ENCODE peak calls at places on chromosomes 1 and 21, in six cellular contexts. One of them, this sample, is unnamed.

GRCh38 chr1:6043561-6043960 is 2.1 kb upstream of the KCNAB2 start:
- DNase-seq in CD4-positive, CD25-positive, alpha-beta regulatory T cell: no peak
- DNase-seq in NCI-H510A treated with DMSO at 0.1 percent for 48 hours: no peak
- DNase-seq in GM12865: no peak
- DNase-seq in fibroblast of the conjunctiva: no peak
- DNase-seq in activated naive CD8-positive, alpha-beta T cell treated with anti-CD3 and anti-CD28 coated beads for 36 hours: no peak
- DNase-seq in this sample: no peak

GRCh38 chr21:38439336-38439900 is 58.9 kb downstream of the ERG start:
- DNase-seq in activated naive CD8-positive, alpha-beta T cell treated with anti-CD3 and anti-CD28 coated beads for 36 hours: no peak
- DNase-seq in fibroblast of the conjunctiva: no peak
- DNase-seq in CD4-positive, CD25-positive, alpha-beta regulatory T cell: no peak
- DNase-seq in GM12865: no peak
- DNase-seq in NCI-H510A treated with DMSO at 0.1 percent for 48 hours: no peak
- DNase-seq in this sample: no peak

GRCh38 chr1:112706505-112707216 is at the start of gene RHOC:
- DNase-seq in CD4-positive, CD25-positive, alpha-beta regulatory T cell: no peak
- DNase-seq in GM12865: peak
- DNase-seq in fibroblast of the conjunctiva: no peak
- DNase-seq in activated naive CD8-positive, alpha-beta T cell treated with anti-CD3 and anti-CD28 coated beads for 36 hours: peak
- DNase-seq in NCI-H510A treated with DMSO at 0.1 percent for 48 hours: peak
- DNase-seq in this sample: no peak

GRCh38 chr1:42943166-42943565 is 15.5 kb downstream of the SLC2A1 start:
- DNase-seq in CD4-positive, CD25-positive, alpha-beta regulatory T cell: no peak
- DNase-seq in GM12865: no peak
- DNase-seq in NCI-H510A treated with DMSO at 0.1 percent for 48 hours: peak
- DNase-seq in activated naive CD8-positive, alpha-beta T cell treated with anti-CD3 and anti-CD28 coated beads for 36 hours: no peak
- DNase-seq in fibroblast of the conjunctiva: no peak
- DNase-seq in this sample: no peak

GRCh38 chr1:189669846-189670245 is 807.8 kb downstream of the BRINP3 start:
- DNase-seq in GM12865: no peak
- DNase-seq in CD4-positive, CD25-positive, alpha-beta regulatory T cell: no peak
- DNase-seq in activated naive CD8-positive, alpha-beta T cell treated with anti-CD3 and anti-CD28 coated beads for 36 hours: no peak
- DNase-seq in fibroblast of the conjunctiva: no peak
- DNase-seq in NCI-H510A treated with DMSO at 0.1 percent for 48 hours: no peak
- DNase-seq in this sample: no peak

GRCh38 chr21:19523731-19524130 is 1120.1 kb upstream of the TMPRSS15 start:
- DNase-seq in GM12865: no peak
- DNase-seq in fibroblast of the conjunctiva: peak
- DNase-seq in activated naive CD8-positive, alpha-beta T cell treated with anti-CD3 and anti-CD28 coated beads for 36 hours: no peak
- DNase-seq in CD4-positive, CD25-positive, alpha-beta regulatory T cell: no peak
- DNase-seq in NCI-H510A treated with DMSO at 0.1 percent for 48 hours: no peak
- DNase-seq in this sample: no peak

GRCh38 chr21:35473496-35473895 is 424.4 kb upstream of the RUNX1 start:
- DNase-seq in CD4-positive, CD25-positive, alpha-beta regulatory T cell: no peak
- DNase-seq in fibroblast of the conjunctiva: no peak
- DNase-seq in NCI-H510A treated with DMSO at 0.1 percent for 48 hours: no peak
- DNase-seq in GM12865: no peak
- DNase-seq in activated naive CD8-positive, alpha-beta T cell treated with anti-CD3 and anti-CD28 coated beads for 36 hours: no peak
- DNase-seq in this sample: no peak

GRCh38 chr1:29853716-29854330 is 617.5 kb downstream of the PTPRU start:
- DNase-seq in NCI-H510A treated with DMSO at 0.1 percent for 48 hours: no peak
- DNase-seq in GM12865: no peak
- DNase-seq in fibroblast of the conjunctiva: no peak
- DNase-seq in activated naive CD8-positive, alpha-beta T cell treated with anti-CD3 and anti-CD28 coated beads for 36 hours: no peak
- DNase-seq in CD4-positive, CD25-positive, alpha-beta regulatory T cell: no peak
- DNase-seq in this sample: no peak

GRCh38 chr1:109639841-109640184 is 16.1 kb upstream of the GSTM4 start:
- DNase-seq in activated naive CD8-positive, alpha-beta T cell treated with anti-CD3 and anti-CD28 coated beads for 36 hours: no peak
- DNase-seq in CD4-positive, CD25-positive, alpha-beta regulatory T cell: no peak
- DNase-seq in GM12865: no peak
- DNase-seq in fibroblast of the conjunctiva: no peak
- DNase-seq in NCI-H510A treated with DMSO at 0.1 percent for 48 hours: no peak
- DNase-seq in this sample: no peak

GRCh38 chr1:30110826-30111225 is 612.6 kb downstream of the MATN1 start:
- DNase-seq in CD4-positive, CD25-positive, alpha-beta regulatory T cell: no peak
- DNase-seq in NCI-H510A treated with DMSO at 0.1 percent for 48 hours: no peak
- DNase-seq in activated naive CD8-positive, alpha-beta T cell treated with anti-CD3 and anti-CD28 coated beads for 36 hours: no peak
- DNase-seq in GM12865: no peak
- DNase-seq in fibroblast of the conjunctiva: no peak
- DNase-seq in this sample: no peak

GRCh38 chr21:37936010-37936785 is 19.9 kb upstream of the KCNJ6 start:
- DNase-seq in GM12865: no peak
- DNase-seq in CD4-positive, CD25-positive, alpha-beta regulatory T cell: no peak
- DNase-seq in fibroblast of the conjunctiva: no peak
- DNase-seq in NCI-H510A treated with DMSO at 0.1 percent for 48 hours: no peak
- DNase-seq in activated naive CD8-positive, alpha-beta T cell treated with anti-CD3 and anti-CD28 coated beads for 36 hours: no peak
- DNase-seq in this sample: peak

GRCh38 chr1:41498391-41498790 is 13.9 kb upstream of the EDN2 start:
- DNase-seq in GM12865: no peak
- DNase-seq in fibroblast of the conjunctiva: no peak
- DNase-seq in activated naive CD8-positive, alpha-beta T cell treated with anti-CD3 and anti-CD28 coated beads for 36 hours: no peak
- DNase-seq in NCI-H510A treated with DMSO at 0.1 percent for 48 hours: no peak
- DNase-seq in CD4-positive, CD25-positive, alpha-beta regulatory T cell: no peak
- DNase-seq in this sample: no peak

This sample was measured in epithelial cell of proximal tubule.